ENCODE peak calls at places on chromosomes 13 and 19, in seven cellular contexts. R, U, L, T, E, D and N are unnamed samples.

GRCh38 chr19:39919976-39920375 is 14.5 kb downstream of the FCGBP start:
- DNase-seq in E (no peak), D (no peak), U (no peak), L (no peak), R (no peak), T (no peak), N (no peak)

GRCh38 chr13:73038064-73038463 is 20.7 kb upstream of the KLF5 start:
- DNase-seq in L (no peak), U (no peak), R (no peak), E (no peak), D (no peak), T (no peak), N (no peak)

GRCh38 chr19:29245221-29245620 is 32.3 kb upstream of the UQCRFS1 start:
- DNase-seq in D (no peak), L (no peak), R (no peak), E (no peak), T (no peak), U (no peak), N (no peak)

GRCh38 chr19:4267101-4267900 is 11.8 kb upstream of the SHD start:
- DNase-seq in U (peak; percentile 75), D (peak; percentile 80), R (no peak), T (peak; percentile 61), L (peak; percentile 90), E (peak; percentile 89), N (peak; percentile 26)

GRCh38 chr13:76853481-76853880 is 32.7 kb downstream of the KCTD12 start:
- DNase-seq in U (no peak), E (no peak), R (no peak), T (no peak), L (no peak), D (no peak), N (peak; percentile 81)

GRCh38 chr13:26658972-26659371 is 101.5 kb downstream of the WASF3 start:
- DNase-seq in D (no peak), L (no peak), R (no peak), U (no peak), E (no peak), T (no peak), N (no peak)

GRCh38 chr13:91544723-91545122 is 146.3 kb downstream of the GPC5 start:
- DNase-seq in R (no peak), L (no peak), D (peak; percentile 41), E (no peak), U (no peak), T (no peak), N (no peak)

GRCh38 chr13:20351279-20352022 is 119.3 kb upstream of the GJB6 start:
- DNase-seq in E (no peak), T (no peak), R (no peak), U (no peak), D (no peak), L (no peak), N (no peak)

GRCh38 chr19:10230155-10230903 is 802 bp downstream of the S1PR2 start:
- DNase-seq in T (no peak), D (no peak), L (peak; percentile 83), U (no peak), R (no peak), E (peak; percentile 83), N (no peak)

GRCh38 chr19:28049875-28050274 is 1163.1 kb downstream of the UQCRFS1 start:
- DNase-seq in D (no peak), E (no peak), T (no peak), L (no peak), R (no peak), U (no peak), N (no peak)

GRCh38 chr13:82713681-82714405 is 1168.4 kb downstream of the SLITRK1 start:
- DNase-seq in R (no peak), L (no peak), U (no peak), E (no peak), D (no peak), T (no peak), N (no peak)

GRCh38 chr13:48304132-48304876 is 753 bp downstream of the RB1 start:
- DNase-seq in E (peak; percentile 50), U (no peak), D (peak; percentile 28), T (peak; percentile 6), R (peak; percentile 92), L (no peak), N (peak; percentile 66)

GRCh38 chr19:1568320-1569019 is at the start of gene MEX3D:
- DNase-seq in T (peak; percentile 62), E (peak; percentile 100), D (peak; percentile 98), L (peak; percentile 79), U (no peak), R (no peak), N (peak; percentile 23)

GRCh38 chr13:71860547-71861131 is 6.4 kb downstream of the DACH1 start:
- DNase-seq in E (no peak), L (no peak), T (no peak), D (no peak), U (no peak), R (no peak), N (peak; percentile 79)

GRCh38 chr13:74217816-74218215 is 83.6 kb upstream of the KLF12 start:
- DNase-seq in R (no peak), E (no peak), L (no peak), U (no peak), D (no peak), T (no peak), N (no peak)

GRCh38 chr19:53328967-53329366 is 4.6 kb upstream of the ZNF845 start:
- DNase-seq in E (peak; percentile 38), R (no peak), T (no peak), U (no peak), L (no peak), D (peak; percentile 17), N (no peak)

GRCh38 chr13:48679941-48680630 is 26.4 kb downstream of the CYSLTR2 start:
- DNase-seq in U (no peak), L (no peak), R (no peak), D (no peak), E (no peak), T (no peak), N (no peak)

GRCh38 chr19:1412323-1412923 is 5.0 kb downstream of the DAZAP1 start:
- DNase-seq in T (no peak), U (no peak), L (no peak), E (no peak), D (no peak), R (no peak), N (no peak)

GRCh38 chr13:25630327-25630726 is 258.6 kb downstream of the ATP8A2 start:
- DNase-seq in U (no peak), L (no peak), D (no peak), E (no peak), R (no peak), T (no peak), N (no peak)

GRCh38 chr19:55247621-55248099 is 11.2 kb downstream of the PPP6R1 start:
- DNase-seq in L (no peak), R (no peak), T (peak; percentile 43), E (peak; percentile 71), U (no peak), D (no peak), N (no peak)
- H3K4me1 ChIP-seq in L (no peaks in the 10 kb centered on the region), R (peaks cover 15% of the 10 kb centered on the region), T (peaks cover 22% of the 10 kb centered on the region), E (no peaks in the 10 kb centered on the region), U (no peaks in the 10 kb centered on the region), D (peaks cover 36% of the 10 kb centered on the region), N (peaks cover 13% of the 10 kb centered on the region)

GRCh38 chr19:6589711-6590457 is 1.1 kb downstream of the CD70 start:
- DNase-seq in U (no peak), T (no peak), R (no peak), L (peak; percentile 45), E (no peak), D (no peak), N (no peak)

GRCh38 chr19:6586726-6587092 is 4.2 kb downstream of the CD70 start:
- DNase-seq in R (no peak), E (no peak), D (no peak), T (no peak), U (no peak), L (no peak), N (no peak)

GRCh38 chr19:6588508-6589345 is 2.2 kb downstream of the CD70 start:
- DNase-seq in L (no peak), U (no peak), T (no peak), R (no peak), E (no peak), D (no peak), N (no peak)

GRCh38 chr19:6587093-6587820 is 3.7 kb downstream of the CD70 start:
- DNase-seq in U (no peak), D (no peak), E (no peak), L (peak; percentile 56), R (no peak), T (no peak), N (no peak)

DNA sequence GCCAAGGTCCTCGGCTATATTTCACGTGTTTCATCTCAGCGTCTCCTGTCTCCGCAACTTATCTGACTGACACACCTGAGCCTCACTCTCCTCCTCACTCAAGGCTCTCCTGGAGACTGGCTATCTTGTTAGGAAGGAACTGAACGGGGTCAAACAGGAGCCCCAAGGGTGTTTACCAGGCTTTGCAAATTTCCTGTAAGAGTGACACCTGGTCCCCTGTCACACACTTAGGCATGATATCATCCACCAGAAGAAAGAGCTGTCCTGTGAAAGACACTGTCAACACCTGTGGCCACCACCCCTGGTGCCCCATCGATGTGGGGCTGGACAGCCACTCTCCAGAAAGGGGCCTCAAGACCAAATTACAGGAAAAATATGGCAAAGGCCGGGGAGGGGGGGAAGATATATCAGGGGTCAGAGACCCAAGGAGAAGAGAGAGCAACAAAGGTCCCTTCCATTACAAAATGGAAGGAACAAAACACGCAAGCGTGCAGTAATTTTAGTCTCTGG is 2.9 kb downstream of the CD70 start:
- DNase-seq in T (no peak), R (no peak), U (no peak), L (peak; percentile 45), E (no peak), D (no peak), N (no peak)
- TF ChIP-seq MAX in T (no peak), R (peak; percentile 22), U (no peak), L (no peak), E (no peak), D (no peak), N (no peak)

DNA sequence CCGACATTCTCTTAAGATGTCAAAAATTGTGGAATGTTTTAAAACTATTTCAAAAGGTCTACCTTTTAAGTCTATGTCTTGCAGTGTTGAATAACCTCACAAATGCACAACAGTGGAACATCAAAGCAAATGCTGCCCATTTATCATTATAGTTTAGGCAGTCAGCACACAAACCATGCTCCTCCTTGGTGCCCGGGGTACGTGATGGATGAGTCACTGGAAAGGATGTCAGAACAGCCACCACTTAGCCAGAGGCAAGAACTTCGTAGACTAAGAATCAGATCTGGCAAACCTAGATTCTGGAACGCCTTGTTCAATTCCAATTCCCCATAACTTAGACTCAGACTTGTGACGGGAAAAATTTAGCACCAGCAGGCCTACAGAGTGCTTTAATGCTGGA is 343.6 kb downstream of the FGF9 start:
- DNase-seq in L (no peak), D (no peak), U (no peak), T (no peak), R (no peak), E (no peak), N (no peak)
- H3K4me2 ChIP-seq in L (no peak overlapping the region), D (no peak overlapping the region), U (no peak overlapping the region), T (no peak overlapping the region), R (no peak overlapping the region), E (no peak overlapping the region), N (no peak overlapping the region)

DNA sequence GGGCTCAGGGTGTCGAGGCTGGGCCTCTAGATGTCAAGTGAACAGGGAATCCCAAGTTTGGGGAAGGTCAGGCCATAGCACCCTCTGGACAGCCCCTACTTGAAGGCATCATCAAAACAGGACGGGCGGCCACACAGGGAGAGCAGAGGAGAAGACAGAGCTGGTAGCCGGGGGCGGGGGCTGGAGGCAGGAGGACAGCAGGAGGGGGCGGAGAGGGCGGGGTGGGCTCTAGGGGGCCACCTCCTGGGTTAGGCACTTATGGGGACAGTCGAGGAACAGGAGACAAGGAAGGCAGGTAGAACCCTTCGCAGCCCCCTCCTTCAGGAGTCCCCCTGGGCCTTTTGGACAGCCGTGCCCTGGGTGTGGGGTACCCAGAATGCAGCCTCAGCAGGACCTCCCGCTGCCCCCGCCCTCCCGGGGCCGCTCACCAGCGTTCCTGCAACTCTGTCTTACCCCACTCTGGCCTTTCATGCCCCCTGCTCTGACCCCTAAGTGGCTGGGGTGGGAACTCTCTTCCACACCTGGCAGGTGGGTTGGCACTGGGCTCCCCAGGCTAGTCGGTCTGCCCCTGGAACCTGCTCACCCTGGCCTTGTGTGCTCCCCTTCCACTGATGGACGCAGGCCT is 5.8 kb downstream of the SSBP4 start:
- DNase-seq in T (no peak), L (no peak), E (no peak), D (no peak), U (no peak), R (no peak), N (no peak)
- H3K4me1 ChIP-seq in T (peaks cover 43% of the 10 kb centered on the region), L (no peaks in the 10 kb centered on the region), E (peaks cover 23% of the 10 kb centered on the region), D (peaks cover 98% of the 10 kb centered on the region), U (peaks cover 22% of the 10 kb centered on the region), R (peaks cover 36% of the 10 kb centered on the region), N (peaks cover 12% of the 10 kb centered on the region)